ENCODE peak calls at places on chromosomes 4 and X, in eight cellular contexts. C, Q, A, E, P, V, B and T are unnamed samples.

GRCh38 chr4:92305148-92305877 is 1.5 kb downstream of the GRID2 start:
- DNase-seq in A (no peak), V (no peak), P (no peak), B (peak), C (peak), E (no peak), Q (no peak), T (no peak)

GRCh38 chrX:107713205-107714195 is 62.1 kb downstream of the TSC22D3 start:
- DNase-seq in B (no peak), E (no peak), P (peak), Q (no peak), A (no peak), V (peak), C (no peak), T (no peak)

GRCh38 chr4:7701866-7702649 is 237.6 kb downstream of the AFAP1 start:
- DNase-seq in A (no peak), V (no peak), P (no peak), E (no peak), B (no peak), Q (no peak), C (no peak), T (no peak)

GRCh38 chrX:110665636-110666035 is 130.0 kb downstream of the CHRDL1 start:
- DNase-seq in E (no peak), P (peak), Q (peak), A (no peak), C (no peak), V (peak), B (no peak), T (no peak)

GRCh38 chr4:26140150-26140898 is 180.5 kb upstream of the RBPJ start:
- DNase-seq in Q (no peak), E (no peak), C (no peak), B (no peak), V (peak), A (no peak), P (no peak), T (no peak)

GRCh38 chr4:19748911-19749473 is 502.7 kb upstream of the SLIT2 start:
- DNase-seq in A (no peak), P (no peak), Q (peak), C (no peak), B (no peak), V (no peak), E (no peak), T (no peak)

GRCh38 chr4:7429601-7430078 is 5.1 kb downstream of the PSAPL1 start:
- DNase-seq in A (no peak), E (no peak), B (no peak), P (no peak), V (no peak), Q (no peak), C (no peak), T (no peak)

GRCh38 chrX:46624090-46624786 is 50.7 kb downstream of the CHST7 start:
- DNase-seq in E (no peak), P (no peak), B (no peak), C (no peak), Q (no peak), A (no peak), V (no peak), T (no peak)

GRCh38 chr4:123363729-123364128 is 32.9 kb upstream of the SPRY1 start:
- DNase-seq in V (no peak), B (no peak), P (peak), C (no peak), Q (no peak), A (no peak), E (no peak), T (no peak)

GRCh38 chr4:158826057-158826456 is 57.2 kb downstream of the FNIP2 start:
- DNase-seq in C (no peak), A (no peak), P (no peak), V (no peak), B (no peak), Q (no peak), E (no peak), T (no peak)

GRCh38 chr4:169724251-169724650 is 33.5 kb downstream of the HPF1 start:
- DNase-seq in P (no peak), B (no peak), Q (no peak), A (no peak), E (no peak), C (no peak), V (no peak), T (no peak)

GRCh38 chr4:141713771-141714445 is 77.5 kb downstream of the IL15 start:
- DNase-seq in C (no peak), B (no peak), Q (no peak), V (no peak), A (no peak), P (no peak), E (no peak), T (no peak)

GRCh38 chr4:142556048-142556447 is 290.1 kb downstream of the INPP4B start:
- DNase-seq in E (no peak), B (no peak), P (no peak), A (no peak), V (peak), Q (no peak), C (no peak), T (no peak)

GRCh38 chr4:86557526-86557925 is 36.6 kb upstream of the PTPN13 start:
- DNase-seq in C (no peak), Q (no peak), A (no peak), P (no peak), B (no peak), V (no peak), E (no peak), T (no peak)

GRCh38 chr4:55947912-55948725 is 626 bp upstream of the CEP135 start:
- DNase-seq in B (no peak), P (peak), V (no peak), E (no peak), Q (peak), C (no peak), A (no peak), T (no peak)

GRCh38 chrX:136168929-136169735 is 21.8 kb downstream of the FHL1 start:
- DNase-seq in B (peak), P (no peak), C (no peak), V (peak), Q (peak), A (no peak), E (no peak), T (no peak)